ENCODE peak calls at places on chromosomes 2 and 18, in four cellular contexts. One of them, this sample, is unnamed.

GRCh38 chr18:67938691-67939090 is 422.2 kb upstream of the DSEL start:
- DNase-seq in mucosa of descending colon: no peak
- DNase-seq in right atrium auricular region: no peak
- DNase-seq in brain microvascular endothelial cell: no peak
- DNase-seq in this sample: no peak

GRCh38 chr2:43758738-43759137 is 15.1 kb upstream of the DYNC2LI1 start:
- DNase-seq in mucosa of descending colon: no peak
- DNase-seq in brain microvascular endothelial cell: no peak
- DNase-seq in right atrium auricular region: no peak
- DNase-seq in this sample: no peak

GRCh38 chr2:19614066-19614465 is 255.6 kb upstream of the OSR1 start:
- DNase-seq in right atrium auricular region: no peak
- DNase-seq in mucosa of descending colon: no peak
- DNase-seq in brain microvascular endothelial cell: no peak
- DNase-seq in this sample: no peak

GRCh38 chr2:219016721-219017120 is 23.5 kb upstream of the CRYBA2 start:
- DNase-seq in right atrium auricular region: no peak
- DNase-seq in brain microvascular endothelial cell: no peak
- DNase-seq in mucosa of descending colon: no peak
- DNase-seq in this sample: no peak

GRCh38 chr2:19653336-19653908 is 248.4 kb downstream of the TTC32 start:
- DNase-seq in mucosa of descending colon: no peak
- DNase-seq in brain microvascular endothelial cell: no peak
- DNase-seq in right atrium auricular region: no peak
- DNase-seq in this sample: no peak

GRCh38 chr18:76620326-76620813 is 125.3 kb upstream of the ZNF516 start:
- DNase-seq in mucosa of descending colon: peak
- DNase-seq in right atrium auricular region: peak
- DNase-seq in brain microvascular endothelial cell: peak
- DNase-seq in this sample: no peak

GRCh38 chr18:832085-832681 is 20.1 kb upstream of the YES1 start:
- DNase-seq in mucosa of descending colon: peak
- DNase-seq in brain microvascular endothelial cell: no peak
- DNase-seq in right atrium auricular region: no peak
- DNase-seq in this sample: no peak

GRCh38 chr2:119721043-119721442 is 38.7 kb upstream of the PTPN4 start:
- DNase-seq in right atrium auricular region: no peak
- DNase-seq in mucosa of descending colon: no peak
- DNase-seq in brain microvascular endothelial cell: peak
- DNase-seq in this sample: no peak

GRCh38 chr2:10342245-10342951 is 39.7 kb downstream of the HPCAL1 start:
- DNase-seq in mucosa of descending colon: no peak
- DNase-seq in brain microvascular endothelial cell: no peak
- DNase-seq in right atrium auricular region: no peak
- DNase-seq in this sample: no peak

DNA sequence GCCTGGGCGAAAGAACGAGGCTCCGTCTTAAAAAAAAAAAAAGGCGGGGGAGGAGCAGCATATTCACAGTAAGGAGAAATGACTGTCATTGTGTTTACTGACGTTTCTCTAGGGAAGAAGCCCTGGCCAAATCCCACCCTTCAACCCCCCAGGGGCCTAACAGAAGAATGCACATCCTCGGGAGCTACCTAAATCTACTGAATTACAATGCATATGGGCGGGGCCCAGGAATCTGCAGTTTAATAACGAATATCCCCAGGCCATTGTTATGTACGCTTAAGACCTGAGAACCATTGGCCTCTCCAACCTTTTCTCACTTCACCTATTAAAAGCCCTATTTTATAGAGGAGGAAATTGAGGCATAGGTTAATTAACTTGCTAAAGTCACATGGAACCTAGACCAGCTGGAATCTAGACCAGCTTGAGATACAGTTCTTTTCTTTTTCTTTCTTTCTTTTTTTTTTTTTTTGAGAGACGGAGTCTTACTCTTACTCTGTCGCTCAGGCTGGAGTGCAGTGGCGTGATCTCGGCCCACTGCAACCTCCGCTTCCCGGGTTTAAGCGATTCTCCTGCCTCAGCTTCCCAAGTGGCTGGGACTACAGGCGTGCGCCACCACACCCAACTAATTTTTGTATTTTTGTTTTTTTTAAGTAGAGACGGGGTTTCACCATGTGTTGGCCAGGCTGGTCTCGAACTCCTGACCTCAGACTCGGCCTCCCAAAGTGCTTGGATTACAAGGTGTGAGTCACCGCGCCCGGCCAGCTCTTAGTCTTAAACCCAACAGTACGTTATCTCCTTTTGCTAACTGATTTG is 708 bp upstream of the RIF1 start:
- DNase-seq in brain microvascular endothelial cell: no peak
- DNase-seq in mucosa of descending colon: no peak
- DNase-seq in right atrium auricular region: no peak
- DNase-seq in this sample: no peak
- H3K4me3 ChIP-seq in brain microvascular endothelial cell: peak
- H3K4me3 ChIP-seq in mucosa of descending colon: no peak
- H3K4me3 ChIP-seq in right atrium auricular region: peak
- H3K4me3 ChIP-seq in this sample: peak

DNA sequence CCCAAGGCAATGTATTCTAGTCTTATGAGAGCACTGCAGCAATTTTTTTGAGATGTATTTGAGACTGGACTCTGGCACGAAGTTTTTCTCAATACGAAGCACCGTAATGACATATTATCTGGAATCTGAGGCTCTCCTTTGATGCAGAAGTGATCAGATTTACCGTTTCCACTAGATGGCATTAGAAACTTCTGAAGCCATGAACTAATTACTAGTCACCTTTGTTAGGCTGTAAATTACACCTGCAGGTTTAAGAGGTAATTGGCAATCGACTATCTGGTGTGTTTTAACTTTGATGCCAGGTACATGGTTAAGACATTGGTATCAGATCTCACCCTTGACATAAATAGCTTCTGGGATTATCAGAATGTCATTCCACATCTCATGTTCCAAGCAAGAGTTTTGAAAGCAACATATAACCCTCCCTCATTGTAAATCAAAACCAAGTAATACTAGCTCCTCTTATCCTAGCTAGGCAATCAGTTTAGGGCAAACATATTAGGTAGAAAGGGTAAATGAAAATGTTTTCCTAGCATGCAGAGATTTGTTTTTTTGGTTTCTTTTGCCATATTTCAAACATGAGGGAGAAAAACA is 254.6 kb upstream of the SPRED2 start:
- DNase-seq in brain microvascular endothelial cell: no peak
- DNase-seq in mucosa of descending colon: no peak
- DNase-seq in right atrium auricular region: no peak
- DNase-seq in this sample: no peak
- TF ChIP-seq CTCF in brain microvascular endothelial cell: no peak
- TF ChIP-seq CTCF in mucosa of descending colon: no peak
- TF ChIP-seq CTCF in right atrium auricular region: no peak
- TF ChIP-seq CTCF in this sample: peak

DNA sequence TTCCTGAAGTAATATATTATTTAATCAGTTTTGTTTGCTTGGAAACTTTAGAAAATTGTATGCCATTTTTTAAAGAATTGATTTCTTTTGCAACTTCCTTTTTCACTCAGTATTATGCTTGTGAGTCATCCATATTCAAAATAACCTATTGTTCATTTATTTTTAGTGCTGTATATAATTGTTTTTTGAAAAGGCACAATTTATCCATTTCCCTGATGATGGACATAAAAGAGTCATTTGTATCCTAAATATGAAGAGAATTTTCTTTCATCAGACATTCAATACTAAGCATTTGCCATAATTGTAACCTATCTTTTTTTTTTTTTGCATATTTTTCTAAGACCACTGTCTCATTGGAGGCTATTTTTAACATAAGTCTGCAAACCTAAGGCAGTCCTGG is 134.1 kb upstream of the SERPINE2 start:
- DNase-seq in right atrium auricular region: no peak
- DNase-seq in brain microvascular endothelial cell: no peak
- DNase-seq in mucosa of descending colon: no peak
- DNase-seq in this sample: no peak
- H3K4me3 ChIP-seq in right atrium auricular region: no peak
- H3K4me3 ChIP-seq in brain microvascular endothelial cell: no peak
- H3K4me3 ChIP-seq in mucosa of descending colon: no peak
- H3K4me3 ChIP-seq in this sample: no peak

GRCh38 chr2:31889044-31889443 is 121.8 kb downstream of the MEMO1 start:
- DNase-seq in right atrium auricular region: no peak
- DNase-seq in mucosa of descending colon: no peak
- DNase-seq in brain microvascular endothelial cell: no peak
- DNase-seq in this sample: no peak

GRCh38 chr2:31888550-31888949 is 122.3 kb downstream of the MEMO1 start:
- DNase-seq in right atrium auricular region: no peak
- DNase-seq in brain microvascular endothelial cell: no peak
- DNase-seq in mucosa of descending colon: no peak
- DNase-seq in this sample: no peak

DNA sequence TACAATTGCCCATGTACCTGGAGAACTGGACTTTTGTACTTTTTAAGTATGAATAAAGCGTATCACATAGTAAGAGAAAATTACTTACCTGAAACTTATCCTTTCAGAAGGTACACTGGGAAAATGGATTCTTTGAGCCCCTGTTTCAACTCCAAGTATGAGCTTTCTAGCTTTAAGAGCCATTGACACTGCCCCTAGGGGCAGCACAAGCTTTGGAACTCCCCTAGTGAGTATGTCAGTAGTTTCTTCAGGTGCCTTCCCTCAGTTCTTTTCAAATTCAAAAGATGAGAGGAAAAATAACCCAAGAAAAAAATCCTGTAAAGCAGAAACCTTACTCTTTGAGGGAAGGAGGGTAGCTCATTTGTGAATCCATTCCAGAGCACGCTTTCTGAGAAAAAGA is 124.1 kb downstream of the MEMO1 start:
- DNase-seq in brain microvascular endothelial cell: no peak
- DNase-seq in right atrium auricular region: no peak
- DNase-seq in mucosa of descending colon: peak
- DNase-seq in this sample: no peak
- TF ChIP-seq CTCF in brain microvascular endothelial cell: peak
- TF ChIP-seq CTCF in right atrium auricular region: peak
- TF ChIP-seq CTCF in mucosa of descending colon: no peak
- TF ChIP-seq CTCF in this sample: peak

GRCh38 chr2:74917702-74918619 is 40.5 kb upstream of the POLE4 start:
- DNase-seq in mucosa of descending colon: no peak
- DNase-seq in right atrium auricular region: no peak
- DNase-seq in brain microvascular endothelial cell: peak
- DNase-seq in this sample: no peak
- H3K4me3 ChIP-seq in mucosa of descending colon: no peak
- H3K4me3 ChIP-seq in right atrium auricular region: no peak
- H3K4me3 ChIP-seq in brain microvascular endothelial cell: no peak
- H3K4me3 ChIP-seq in this sample: no peak

DNA sequence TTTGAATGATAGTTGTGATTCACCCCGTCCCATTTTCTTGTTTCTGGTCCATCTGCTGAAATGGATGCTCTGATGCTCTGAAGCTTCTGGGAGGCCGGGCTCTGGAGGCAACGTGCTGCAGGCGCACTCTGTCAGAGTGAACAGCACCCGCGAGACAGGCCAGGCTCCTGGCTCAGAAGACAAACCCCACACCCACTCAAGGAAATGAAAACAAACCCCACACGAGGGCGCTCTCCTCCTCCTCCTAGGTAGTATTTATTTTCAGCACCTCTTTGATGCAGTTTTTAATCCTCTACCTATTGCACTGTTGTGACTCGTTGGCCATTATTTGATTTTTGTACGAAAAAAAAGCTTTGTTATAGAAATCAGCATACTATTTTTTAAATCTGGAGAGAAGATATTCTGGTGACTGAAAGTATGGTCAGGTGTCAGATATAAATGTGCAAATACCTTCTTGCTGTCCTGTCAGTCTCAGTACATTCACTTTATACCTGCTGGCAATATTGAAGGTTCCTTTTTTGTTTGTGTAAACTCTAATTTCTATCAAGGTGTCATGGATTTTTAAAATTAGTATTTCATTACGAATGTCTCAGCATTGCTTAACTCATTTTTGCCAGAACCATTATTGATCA is 10.3 kb upstream of the CHST10 start:
- DNase-seq in right atrium auricular region: no peak
- DNase-seq in brain microvascular endothelial cell: peak
- DNase-seq in mucosa of descending colon: peak
- DNase-seq in this sample: no peak
- TF ChIP-seq CTCF in right atrium auricular region: peak
- TF ChIP-seq CTCF in brain microvascular endothelial cell: peak
- TF ChIP-seq CTCF in mucosa of descending colon: peak
- TF ChIP-seq CTCF in this sample: peak

DNA sequence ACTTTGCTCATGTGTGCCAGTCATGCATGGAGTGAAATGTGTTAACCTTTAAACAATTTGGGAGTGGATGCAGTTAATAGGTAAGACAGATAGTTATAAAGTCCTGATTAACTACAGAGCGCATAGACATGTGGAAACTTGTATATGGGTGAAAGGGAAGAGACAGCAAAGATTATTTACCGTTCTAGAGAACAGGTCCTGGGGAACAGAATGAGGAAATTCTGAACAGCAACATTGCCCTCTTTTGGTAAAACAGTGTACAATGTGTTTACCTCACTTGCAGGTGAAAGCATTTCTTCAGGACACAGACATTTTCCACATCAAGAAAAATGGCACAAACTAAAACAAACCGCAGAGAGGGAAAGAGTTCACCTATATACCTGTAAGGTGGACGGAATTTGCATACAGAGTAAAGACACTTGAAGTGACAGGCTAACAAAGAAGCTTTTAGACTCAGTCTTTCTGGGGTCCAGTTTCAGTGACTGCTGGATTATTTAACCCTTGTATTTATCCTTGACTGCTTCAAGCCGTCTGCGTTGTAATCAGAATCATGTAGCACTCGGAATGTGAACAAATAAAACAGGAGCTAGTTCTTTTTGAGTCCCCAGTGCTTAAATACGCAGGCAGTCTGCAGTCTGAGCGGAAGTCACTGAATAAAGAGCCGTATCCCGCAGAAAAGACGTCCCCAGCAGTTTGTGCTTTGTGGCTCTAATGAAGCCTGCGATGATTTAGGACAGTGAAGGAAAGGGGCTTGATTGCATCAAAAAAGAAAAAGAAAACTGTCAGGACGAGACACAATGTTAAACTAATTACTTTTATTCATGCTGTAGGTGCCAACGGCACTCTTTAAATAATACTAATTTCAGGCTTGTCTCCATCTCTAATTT is 364.8 kb upstream of the GALNT5 start:
- DNase-seq in brain microvascular endothelial cell: peak
- DNase-seq in mucosa of descending colon: peak
- DNase-seq in right atrium auricular region: no peak
- DNase-seq in this sample: peak
- H3K4me3 ChIP-seq in brain microvascular endothelial cell: peak
- H3K4me3 ChIP-seq in mucosa of descending colon: no peak
- H3K4me3 ChIP-seq in right atrium auricular region: peak
- H3K4me3 ChIP-seq in this sample: peak

DNA sequence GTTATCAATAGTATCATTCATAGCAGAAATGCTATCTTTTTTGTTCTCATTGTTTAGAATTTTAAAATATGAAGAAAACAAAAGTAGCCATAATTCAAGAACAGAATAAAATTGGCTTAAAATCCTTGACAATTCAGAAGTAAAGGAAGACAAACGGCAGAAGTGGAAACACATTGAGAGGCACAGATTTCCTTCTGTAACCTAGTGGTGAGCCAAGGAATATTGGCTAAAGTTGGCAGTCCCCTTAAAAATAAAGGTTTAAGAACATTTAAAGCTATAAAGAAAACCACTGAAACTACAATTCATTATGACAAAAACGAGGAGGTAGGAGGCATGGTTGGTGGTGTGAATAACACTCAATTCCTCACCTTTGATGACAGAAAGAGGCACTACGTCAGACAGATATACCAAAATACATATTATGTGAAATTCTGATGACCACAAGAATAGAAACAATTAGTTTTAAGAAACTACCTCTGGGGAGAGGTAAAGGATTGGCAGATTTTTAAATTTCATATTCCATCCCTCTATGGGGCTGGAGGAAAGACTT is 42.3 kb downstream of the SFT2D3 start:
- DNase-seq in mucosa of descending colon: no peak
- DNase-seq in right atrium auricular region: no peak
- DNase-seq in brain microvascular endothelial cell: no peak
- DNase-seq in this sample: no peak
- TF ChIP-seq CTCF in mucosa of descending colon: no peak
- TF ChIP-seq CTCF in right atrium auricular region: no peak
- TF ChIP-seq CTCF in brain microvascular endothelial cell: no peak
- TF ChIP-seq CTCF in this sample: no peak

This sample was measured in retinal pigment epithelial cell.